ENCODE peak calls at places on chromosomes 1 and 21, in five cellular contexts. One of them, this sample, is unnamed.

GRCh38 chr21:36164427-36164784 is 7.8 kb downstream of the DOP1B start:
- DNase-seq in hepatocyte: peak
- DNase-seq in mesenchymal stem cell: no peak
- DNase-seq in neuronal stem cell: no peak
- DNase-seq in H9: no peak
- DNase-seq in this sample: no peak

GRCh38 chr21:42561742-42562141 is 48.1 kb downstream of the SLC37A1 start:
- DNase-seq in neuronal stem cell: no peak
- DNase-seq in H9: no peak
- DNase-seq in hepatocyte: peak
- DNase-seq in mesenchymal stem cell: no peak
- DNase-seq in this sample: no peak

GRCh38 chr1:203039609-203040517 is 13.6 kb downstream of the PPFIA4 start:
- DNase-seq in mesenchymal stem cell: peak
- DNase-seq in hepatocyte: peak
- DNase-seq in neuronal stem cell: no peak
- DNase-seq in H9: peak
- DNase-seq in this sample: no peak

GRCh38 chr21:37877888-37878684 is 38.2 kb downstream of the KCNJ6 start:
- DNase-seq in H9: no peak
- DNase-seq in neuronal stem cell: no peak
- DNase-seq in mesenchymal stem cell: no peak
- DNase-seq in hepatocyte: no peak
- DNase-seq in this sample: no peak

GRCh38 chr1:65195495-65196417 is 47.8 kb downstream of the AK4 start:
- DNase-seq in mesenchymal stem cell: peak
- DNase-seq in H9: no peak
- DNase-seq in hepatocyte: no peak
- DNase-seq in neuronal stem cell: no peak
- DNase-seq in this sample: no peak

GRCh38 chr1:155124503-155125463 is 2.9 kb upstream of the EFNA1 start:
- DNase-seq in mesenchymal stem cell: peak
- DNase-seq in neuronal stem cell: no peak
- DNase-seq in hepatocyte: no peak
- DNase-seq in H9: peak
- DNase-seq in this sample: peak

GRCh38 chr1:235067396-235068154 is 61.1 kb downstream of the TOMM20 start:
- DNase-seq in hepatocyte: peak
- DNase-seq in H9: no peak
- DNase-seq in neuronal stem cell: no peak
- DNase-seq in mesenchymal stem cell: peak
- DNase-seq in this sample: no peak

GRCh38 chr1:110390692-110391232 is at the start of gene SLC16A4:
- DNase-seq in mesenchymal stem cell: peak
- DNase-seq in H9: peak
- DNase-seq in hepatocyte: peak
- DNase-seq in neuronal stem cell: no peak
- DNase-seq in this sample: peak

GRCh38 chr1:239960387-239960786 is 131.3 kb upstream of the FMN2 start:
- DNase-seq in mesenchymal stem cell: no peak
- DNase-seq in neuronal stem cell: no peak
- DNase-seq in H9: no peak
- DNase-seq in hepatocyte: no peak
- DNase-seq in this sample: no peak

GRCh38 chr1:217369271-217369981 is 261.5 kb downstream of the GPATCH2 start:
- DNase-seq in hepatocyte: no peak
- DNase-seq in H9: peak
- DNase-seq in mesenchymal stem cell: no peak
- DNase-seq in neuronal stem cell: no peak
- DNase-seq in this sample: no peak

GRCh38 chr1:228298471-228298870 is 90.6 kb downstream of the OBSCN start:
- DNase-seq in neuronal stem cell: no peak
- DNase-seq in H9: no peak
- DNase-seq in mesenchymal stem cell: no peak
- DNase-seq in hepatocyte: no peak
- DNase-seq in this sample: no peak

GRCh38 chr1:158058339-158059025 is 65.0 kb downstream of the KIRREL1 start:
- DNase-seq in H9: no peak
- DNase-seq in neuronal stem cell: no peak
- DNase-seq in mesenchymal stem cell: no peak
- DNase-seq in hepatocyte: no peak
- DNase-seq in this sample: no peak

GRCh38 chr1:165631403-165632151 is 543 bp downstream of the MGST3 start:
- DNase-seq in H9: peak
- DNase-seq in neuronal stem cell: peak
- DNase-seq in mesenchymal stem cell: peak
- DNase-seq in hepatocyte: peak
- DNase-seq in this sample: peak

GRCh38 chr1:199495432-199495831 is 532.1 kb upstream of the NR5A2 start:
- DNase-seq in H9: no peak
- DNase-seq in neuronal stem cell: no peak
- DNase-seq in hepatocyte: no peak
- DNase-seq in mesenchymal stem cell: no peak
- DNase-seq in this sample: no peak

GRCh38 chr1:199489594-199489993 is 537.9 kb upstream of the NR5A2 start:
- DNase-seq in H9: no peak
- DNase-seq in mesenchymal stem cell: no peak
- DNase-seq in neuronal stem cell: no peak
- DNase-seq in hepatocyte: no peak
- DNase-seq in this sample: no peak

GRCh38 chr1:199490804-199491527 is 536.5 kb upstream of the NR5A2 start:
- DNase-seq in neuronal stem cell: no peak
- DNase-seq in hepatocyte: no peak
- DNase-seq in H9: no peak
- DNase-seq in mesenchymal stem cell: no peak
- DNase-seq in this sample: no peak
- H3K4me2 ChIP-seq in neuronal stem cell: no peak
- H3K4me2 ChIP-seq in hepatocyte: no peak
- H3K4me2 ChIP-seq in H9: no peak
- H3K4me2 ChIP-seq in mesenchymal stem cell: no peak
- H3K4me2 ChIP-seq in this sample: no peak

GRCh38 chr1:55544826-55545225 is 329.7 kb upstream of the USP24 start:
- DNase-seq in mesenchymal stem cell: no peak
- DNase-seq in hepatocyte: no peak
- DNase-seq in neuronal stem cell: no peak
- DNase-seq in H9: no peak
- DNase-seq in this sample: no peak
- H2AFZ ChIP-seq in mesenchymal stem cell: no peak
- H2AFZ ChIP-seq in hepatocyte: no peak
- H2AFZ ChIP-seq in neuronal stem cell: no peak
- H2AFZ ChIP-seq in H9: no peak
- H2AFZ ChIP-seq in this sample: no peak

GRCh38 chr1:26957306-26957705 is 3.0 kb downstream of the KDF1 start:
- DNase-seq in neuronal stem cell: no peak
- DNase-seq in H9: no peak
- DNase-seq in hepatocyte: no peak
- DNase-seq in mesenchymal stem cell: no peak
- DNase-seq in this sample: no peak
- H3K4me2 ChIP-seq in neuronal stem cell: no peak
- H3K4me2 ChIP-seq in H9: no peak
- H3K4me2 ChIP-seq in hepatocyte: no peak
- H3K4me2 ChIP-seq in mesenchymal stem cell: no peak
- H3K4me2 ChIP-seq in this sample: no peak

GRCh38 chr1:168979303-168979702 is 127.2 kb upstream of the ATP1B1 start:
- DNase-seq in H9: no peak
- DNase-seq in neuronal stem cell: no peak
- DNase-seq in mesenchymal stem cell: no peak
- DNase-seq in hepatocyte: no peak
- DNase-seq in this sample: no peak
- H2AFZ ChIP-seq in H9: no peak
- H2AFZ ChIP-seq in neuronal stem cell: no peak
- H2AFZ ChIP-seq in mesenchymal stem cell: no peak
- H2AFZ ChIP-seq in hepatocyte: no peak
- H2AFZ ChIP-seq in this sample: no peak

DNA sequence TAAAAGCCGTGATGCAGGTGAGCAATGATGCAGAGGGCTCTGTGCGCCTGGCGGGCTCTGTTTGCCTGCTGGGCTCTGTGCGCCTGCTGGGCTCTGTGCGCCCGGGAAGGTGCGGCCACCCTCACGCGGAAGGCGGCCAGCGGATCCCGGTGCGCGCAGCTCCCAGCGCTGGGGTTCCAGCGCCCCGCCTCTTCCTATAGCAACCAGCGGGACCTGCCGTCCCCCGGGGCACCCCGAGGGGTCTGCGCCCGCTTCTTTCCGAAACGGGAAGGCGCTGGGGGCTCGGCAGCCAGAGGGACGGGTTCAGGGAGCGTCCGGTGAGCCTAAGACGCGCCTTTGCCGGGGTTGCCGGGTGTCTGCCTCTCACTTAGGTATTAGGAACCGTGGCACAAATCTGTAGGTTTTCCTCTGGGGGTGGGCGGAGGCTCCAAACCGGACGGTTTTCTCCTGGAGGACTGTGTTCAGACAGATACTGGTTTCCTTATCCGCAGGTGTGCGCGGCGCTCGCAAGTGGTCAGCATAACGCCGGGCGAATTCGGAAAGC is 31.8 kb downstream of the PRMT2 start:
- DNase-seq in H9: peak
- DNase-seq in mesenchymal stem cell: no peak
- DNase-seq in hepatocyte: no peak
- DNase-seq in neuronal stem cell: no peak
- DNase-seq in this sample: peak
- H3K4me2 ChIP-seq in H9: peak
- H3K4me2 ChIP-seq in mesenchymal stem cell: peak
- H3K4me2 ChIP-seq in hepatocyte: peak
- H3K4me2 ChIP-seq in neuronal stem cell: peak
- H3K4me2 ChIP-seq in this sample: peak

DNA sequence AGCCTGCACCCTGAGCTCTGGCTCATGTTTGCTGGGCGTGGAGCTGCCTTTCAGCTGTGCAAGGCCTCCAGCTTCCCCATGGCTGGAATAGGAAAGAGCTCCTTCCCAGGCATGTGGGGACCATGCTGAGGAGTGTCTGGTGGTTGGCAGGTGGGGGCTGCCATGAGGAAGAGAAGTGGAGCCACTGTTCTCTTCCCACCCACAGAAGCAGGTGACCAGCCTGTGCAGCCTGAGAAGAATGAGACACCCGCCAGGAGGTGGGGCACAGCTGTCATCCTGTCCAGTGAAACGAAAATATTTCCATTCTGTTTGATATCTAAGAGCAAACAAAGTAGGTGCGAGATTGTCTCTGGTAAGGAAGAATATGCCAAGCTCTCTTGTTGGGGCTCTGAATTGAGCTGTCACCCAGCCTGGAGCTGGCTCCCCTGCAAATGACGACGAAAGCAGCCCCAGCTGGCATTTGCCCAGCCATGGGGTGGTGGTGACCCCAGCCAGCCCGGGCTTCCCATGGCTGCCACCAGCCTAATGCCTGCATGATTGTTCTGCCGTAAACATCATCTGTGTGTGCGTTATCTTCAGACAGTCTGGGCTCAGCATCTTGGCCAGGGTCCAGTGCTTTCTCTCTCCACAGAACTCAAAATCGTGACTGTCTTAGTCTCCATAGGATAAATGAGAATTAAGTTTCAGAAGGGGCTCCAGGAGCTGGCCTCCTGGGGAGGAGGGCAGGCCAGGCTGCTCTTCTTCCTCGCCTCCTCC is 429.8 kb upstream of the VAMP3 start:
- DNase-seq in neuronal stem cell: no peak
- DNase-seq in hepatocyte: peak
- DNase-seq in H9: no peak
- DNase-seq in mesenchymal stem cell: peak
- DNase-seq in this sample: peak
- H2AFZ ChIP-seq in neuronal stem cell: no peak
- H2AFZ ChIP-seq in hepatocyte: no peak
- H2AFZ ChIP-seq in H9: no peak
- H2AFZ ChIP-seq in mesenchymal stem cell: no peak
- H2AFZ ChIP-seq in this sample: no peak

GRCh38 chr1:3032970-3033794 is 11.9 kb downstream of the ACTRT2 start:
- DNase-seq in H9: no peak
- DNase-seq in mesenchymal stem cell: no peak
- DNase-seq in neuronal stem cell: no peak
- DNase-seq in hepatocyte: no peak
- DNase-seq in this sample: no peak

GRCh38 chr1:3033795-3034100 is 12.5 kb downstream of the ACTRT2 start:
- DNase-seq in mesenchymal stem cell: no peak
- DNase-seq in H9: no peak
- DNase-seq in neuronal stem cell: no peak
- DNase-seq in hepatocyte: no peak
- DNase-seq in this sample: no peak

GRCh38 chr1:3034728-3035610 is 13.7 kb downstream of the ACTRT2 start:
- DNase-seq in neuronal stem cell: no peak
- DNase-seq in mesenchymal stem cell: no peak
- DNase-seq in hepatocyte: no peak
- DNase-seq in H9: no peak
- DNase-seq in this sample: no peak

GRCh38 chr1:3032371-3032862 is 11.2 kb downstream of the ACTRT2 start:
- DNase-seq in mesenchymal stem cell: no peak
- DNase-seq in hepatocyte: no peak
- DNase-seq in H9: no peak
- DNase-seq in neuronal stem cell: no peak
- DNase-seq in this sample: no peak

GRCh38 chr1:3034162-3034561 is 12.9 kb downstream of the ACTRT2 start:
- DNase-seq in mesenchymal stem cell: no peak
- DNase-seq in neuronal stem cell: no peak
- DNase-seq in hepatocyte: no peak
- DNase-seq in H9: no peak
- DNase-seq in this sample: no peak
- H3K4me2 ChIP-seq in mesenchymal stem cell: no peak
- H3K4me2 ChIP-seq in neuronal stem cell: no peak
- H3K4me2 ChIP-seq in hepatocyte: no peak
- H3K4me2 ChIP-seq in H9: no peak
- H3K4me2 ChIP-seq in this sample: no peak

DNA sequence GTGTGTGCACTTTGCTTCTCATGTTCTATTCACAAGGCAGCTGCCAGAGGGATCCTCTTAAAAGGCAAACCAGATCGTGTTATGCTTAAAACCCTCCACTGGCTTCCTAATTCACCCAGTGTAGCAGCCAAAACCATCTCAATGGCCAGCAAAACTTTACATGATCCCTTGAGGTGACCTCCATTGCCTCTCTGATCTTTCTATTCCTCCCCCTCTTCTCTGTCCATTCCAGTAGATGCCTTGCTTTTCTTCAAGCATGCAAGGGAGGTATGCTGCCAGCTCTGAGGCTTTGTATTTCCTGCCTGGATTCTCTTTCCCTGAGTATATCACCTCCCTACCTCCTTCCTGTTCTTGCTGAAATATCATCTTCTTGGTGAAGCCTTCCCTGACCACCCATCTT is 93.2 kb upstream of the KCNK2 start:
- DNase-seq in hepatocyte: no peak
- DNase-seq in H9: no peak
- DNase-seq in mesenchymal stem cell: no peak
- DNase-seq in neuronal stem cell: no peak
- DNase-seq in this sample: no peak
- H2AFZ ChIP-seq in hepatocyte: no peak
- H2AFZ ChIP-seq in H9: no peak
- H2AFZ ChIP-seq in mesenchymal stem cell: no peak
- H2AFZ ChIP-seq in neuronal stem cell: no peak
- H2AFZ ChIP-seq in this sample: no peak